ENCODE peak calls at places on chromosomes 12 and 14, in six cellular contexts. B, M, P, F, Z and H are unnamed samples.

GRCh38 chr12:68913682-68914081 is 19.3 kb downstream of the CPM start:
- DNase-seq in P (no peak), F (no peak), Z (no peak), B (no peak), M (peak), H (peak)

GRCh38 chr12:132163041-132163910 is 19.0 kb downstream of the NOC4L start:
- DNase-seq in M (no peak), F (no peak), P (no peak), Z (no peak), B (no peak), H (no peak)

GRCh38 chr12:3088251-3088650 is 11.1 kb downstream of the TSPAN9 start:
- DNase-seq in F (no peak), Z (no peak), M (no peak), P (no peak), B (no peak), H (no peak)

GRCh38 chr12:120762093-120762492 is 36.5 kb downstream of the ACADS start:
- DNase-seq in M (peak), B (no peak), Z (no peak), P (no peak), F (no peak), H (peak)

GRCh38 chr14:73753887-73754880 is 40.0 kb upstream of the PNMA1 start:
- DNase-seq in M (no peak), Z (no peak), B (peak), F (no peak), P (no peak), H (no peak)

GRCh38 chr14:101780390-101780789 is 18.9 kb downstream of the PPP2R5C start:
- DNase-seq in M (no peak), B (no peak), F (no peak), P (no peak), Z (no peak), H (no peak)

GRCh38 chr12:117261267-117261666 is 71.0 kb upstream of the FBXO21 start:
- DNase-seq in Z (no peak), F (no peak), B (no peak), M (no peak), P (no peak), H (no peak)

GRCh38 chr14:92688434-92689375 is 59.7 kb downstream of the LGMN start:
- DNase-seq in Z (no peak), B (no peak), F (no peak), P (no peak), M (no peak), H (no peak)

GRCh38 chr12:55729592-55730446 is 1.0 kb upstream of the CD63 start:
- DNase-seq in B (peak), M (peak), Z (peak), P (peak), F (peak), H (peak)

GRCh38 chr12:59134750-59135149 is 214.4 kb upstream of the LRIG3 start:
- DNase-seq in M (no peak), F (no peak), B (no peak), Z (no peak), P (no peak), H (no peak)

GRCh38 chr12:9992296-9992695 is 6.6 kb downstream of the CLEC1B start:
- DNase-seq in M (no peak), B (no peak), P (no peak), F (no peak), Z (no peak), H (no peak)

GRCh38 chr14:99281396-99281795 is 9.4 kb upstream of the BCL11B start:
- DNase-seq in Z (peak), P (no peak), M (no peak), F (no peak), B (no peak), H (no peak)

GRCh38 chr12:26953447-26953846 is 15.2 kb downstream of the FGFR1OP2 start:
- DNase-seq in B (no peak), F (no peak), M (no peak), P (no peak), Z (no peak), H (peak)

GRCh38 chr12:101209319-101210302 is at the start of gene SLC5A8:
- DNase-seq in F (no peak), M (no peak), Z (no peak), P (no peak), B (no peak), H (no peak)

GRCh38 chr14:44962573-44963528 is 861 bp downstream of the TOGARAM1 start:
- DNase-seq in B (no peak), F (no peak), Z (no peak), M (peak), P (no peak), H (peak)

GRCh38 chr12:109695961-109696461 is 17.6 kb upstream of the FAM222A start:
- DNase-seq in F (no peak), Z (no peak), M (no peak), P (no peak), B (no peak), H (no peak)

GRCh38 chr14:45034730-45035129 is 49.2 kb upstream of the PRPF39 start:
- DNase-seq in M (no peak), B (no peak), P (no peak), Z (no peak), F (no peak), H (no peak)

GRCh38 chr12:132078190-132078589 is 65.9 kb downstream of the DDX51 start:
- DNase-seq in F (no peak), B (no peak), Z (no peak), P (no peak), M (peak), H (peak)

GRCh38 chr14:104266643-104267575 is 128.5 kb downstream of the KIF26A start:
- DNase-seq in P (no peak), M (no peak), B (no peak), F (no peak), Z (peak), H (no peak)

DNA sequence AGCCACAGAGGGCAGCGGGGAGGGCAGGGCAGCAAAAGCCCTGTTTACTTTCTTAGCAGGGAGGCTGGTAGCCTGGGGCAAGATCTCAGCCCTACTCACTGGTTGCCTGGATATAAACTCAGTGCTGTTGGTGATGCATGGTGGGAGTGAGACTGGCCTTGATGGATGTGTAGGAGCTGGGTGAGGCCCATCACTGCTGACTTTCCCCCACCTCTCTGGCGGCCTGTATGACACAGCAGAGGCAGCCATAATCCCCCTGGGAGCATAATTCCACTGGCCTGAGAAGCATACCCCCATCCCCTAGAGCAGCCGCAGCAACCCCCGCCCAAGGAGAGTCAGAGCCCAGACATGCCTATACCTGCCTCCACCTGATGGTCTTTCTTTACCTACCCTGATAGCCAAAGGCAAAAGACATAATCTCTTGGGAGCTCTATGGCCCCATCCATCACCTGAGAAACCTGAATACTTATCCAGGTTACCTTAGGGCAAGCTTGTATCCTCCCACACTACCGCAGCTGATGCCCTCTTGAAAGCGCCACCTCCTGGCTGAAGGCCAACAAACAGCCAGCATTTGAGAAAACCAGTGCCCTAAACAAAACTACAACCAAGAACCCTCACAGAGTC is 59.3 kb downstream of the DNAI7 start:
- DNase-seq in P (no peak), M (no peak), F (no peak), B (no peak), Z (peak), H (no peak)
- TF ChIP-seq CTCF in P (no peak), M (no peak), F (no peak), B (peak), Z (no peak), H (no peak)

GRCh38 chr14:36094963-36095362 is 81.6 kb downstream of the PTCSC3 start:
- DNase-seq in M (no peak), F (no peak), Z (no peak), P (no peak), B (no peak), H (no peak)

GRCh38 chr14:36086629-36087380 is 89.7 kb downstream of the PTCSC3 start:
- DNase-seq in M (no peak), Z (no peak), P (no peak), F (no peak), B (no peak), H (no peak)

GRCh38 chr14:36085861-36086260 is 90.7 kb downstream of the PTCSC3 start:
- DNase-seq in Z (no peak), F (no peak), B (no peak), M (no peak), P (no peak), H (no peak)

GRCh38 chr14:36096090-36096489 is 80.4 kb downstream of the PTCSC3 start:
- DNase-seq in Z (no peak), F (no peak), M (no peak), B (no peak), P (no peak), H (no peak)

DNA sequence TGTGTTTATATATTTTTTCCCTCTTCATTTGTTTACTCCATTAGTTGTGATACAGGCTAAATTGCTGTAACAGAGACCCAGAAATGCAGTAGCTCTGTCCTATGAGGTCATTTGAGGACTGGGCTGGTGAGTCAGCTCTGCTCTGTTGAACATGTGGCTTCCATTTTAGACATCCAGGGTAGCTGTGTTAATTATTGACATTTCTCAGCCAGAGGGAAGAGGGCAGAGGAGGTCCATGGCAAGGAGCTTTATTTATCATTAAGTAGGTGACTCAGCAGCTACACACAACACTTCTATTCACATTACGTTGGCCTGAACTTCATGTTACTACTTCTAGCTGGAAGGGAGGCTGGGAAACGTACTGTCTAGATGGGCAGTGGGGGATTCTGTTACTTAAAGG is 85.4 kb downstream of the PTCSC3 start:
- DNase-seq in Z (no peak), B (no peak), P (peak), F (no peak), M (peak), H (peak)
- TF ChIP-seq CTCF in Z (peak), B (no peak), P (no peak), F (no peak), M (no peak), H (no peak)

GRCh38 chr12:57216931-57217871 is 607 bp downstream of the NXPH4 start:
- DNase-seq in P (peak), B (no peak), Z (no peak), F (no peak), M (no peak), H (peak)

GRCh38 chr12:57215668-57216013 is 953 bp upstream of the NXPH4 start:
- DNase-seq in M (no peak), B (peak), Z (no peak), F (no peak), P (no peak), H (peak)

GRCh38 chr12:57215065-57215464 is 1.5 kb upstream of the NXPH4 start:
- DNase-seq in Z (no peak), M (no peak), B (no peak), P (no peak), F (no peak), H (no peak)

GRCh38 chr12:57214398-57214781 is 2.2 kb upstream of the NXPH4 start:
- DNase-seq in M (peak), B (peak), Z (peak), F (no peak), P (peak), H (peak)

GRCh38 chr12:57216014-57216891 is at the start of gene NXPH4:
- DNase-seq in F (no peak), Z (no peak), P (peak), B (peak), M (no peak), H (no peak)
- TF ChIP-seq CTCF in F (peak), Z (no peak), P (peak), B (no peak), M (no peak), H (no peak)

GRCh38 chr12:98416845-98417244 is 98.5 kb upstream of the TMPO start:
- DNase-seq in P (peak), M (peak), F (no peak), B (no peak), Z (no peak), H (peak)
- TF ChIP-seq CTCF in P (peak), M (peak), F (peak), B (no peak), Z (peak), H (peak)

DNA sequence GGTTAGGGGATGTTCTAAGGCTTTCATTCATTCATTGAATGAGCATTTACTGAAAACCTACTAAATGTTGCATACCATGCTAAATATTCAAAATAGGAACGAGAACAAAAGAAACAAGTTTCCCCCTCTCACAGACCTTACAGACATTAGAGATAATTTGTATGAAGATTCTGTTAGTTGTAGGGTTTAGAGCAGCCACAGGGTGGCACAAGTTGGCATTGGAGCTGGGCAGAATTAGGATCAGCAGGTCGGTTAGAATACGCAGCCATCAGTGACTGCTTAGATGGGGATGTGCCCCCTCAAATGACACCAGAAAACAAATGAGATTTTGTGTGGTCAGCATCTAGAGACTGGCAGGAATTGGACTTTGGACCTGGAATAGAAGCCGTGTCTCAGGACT is 166.3 kb upstream of the DAAM1 start:
- DNase-seq in M (no peak), P (no peak), Z (no peak), F (no peak), B (no peak), H (no peak)
- TF ChIP-seq CTCF in M (peak), P (peak), Z (peak), F (peak), B (no peak), H (peak)

GRCh38 chr12:71135812-71136176 is 22.0 kb downstream of the TSPAN8 start:
- DNase-seq in B (no peak), F (no peak), P (no peak), M (peak), Z (no peak), H (no peak)

GRCh38 chr12:71135077-71135811 is 22.6 kb downstream of the TSPAN8 start:
- DNase-seq in Z (no peak), B (no peak), M (no peak), P (no peak), F (no peak), H (no peak)

GRCh38 chr12:71141270-71141948 is 16.4 kb downstream of the TSPAN8 start:
- DNase-seq in M (no peak), B (no peak), F (no peak), P (no peak), Z (no peak), H (no peak)

GRCh38 chr12:71139153-71139735 is 18.6 kb downstream of the TSPAN8 start:
- DNase-seq in Z (no peak), B (no peak), P (no peak), F (no peak), M (no peak), H (no peak)

DNA sequence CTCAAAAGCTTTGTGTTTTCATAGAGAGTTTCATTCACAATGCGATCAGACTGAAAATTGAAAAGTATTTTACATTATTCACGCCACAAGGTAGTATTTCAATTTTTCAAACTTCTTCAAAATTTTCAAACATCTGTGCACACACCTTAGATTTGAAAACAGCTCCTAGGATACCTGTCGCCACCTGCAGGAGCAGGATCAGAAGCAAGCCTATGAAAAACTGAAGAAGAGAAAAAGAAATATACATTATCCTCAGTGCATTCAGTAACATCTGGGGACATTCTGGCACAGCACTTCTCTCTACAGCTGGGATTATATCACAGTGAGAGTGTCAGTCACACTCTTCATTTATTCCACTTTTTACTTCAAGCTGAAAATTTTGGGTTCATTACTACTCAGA is 19.8 kb downstream of the TSPAN8 start:
- DNase-seq in F (no peak), P (no peak), B (no peak), M (no peak), Z (no peak), H (no peak)
- TF ChIP-seq CTCF in F (no peak), P (no peak), B (no peak), M (no peak), Z (no peak), H (no peak)

DNA sequence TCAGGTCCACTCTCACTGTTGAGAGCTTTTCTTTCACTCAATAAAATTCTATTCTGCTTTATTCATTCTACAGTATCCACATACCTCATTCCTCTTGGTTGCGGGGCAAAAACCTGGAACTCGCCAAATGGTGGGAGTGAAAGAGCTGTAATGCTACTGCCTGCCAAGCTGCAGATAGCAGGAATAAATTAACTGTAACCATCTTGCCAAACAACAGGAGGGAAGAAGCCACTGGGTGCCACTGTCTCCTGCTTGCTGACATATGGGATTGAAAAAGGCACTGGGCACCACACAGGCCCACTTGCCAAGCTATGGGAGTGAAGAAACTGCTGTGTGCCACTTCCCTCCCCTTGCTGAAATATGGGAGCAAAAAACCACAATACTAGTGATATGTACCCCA is 111.9 kb upstream of the CNTN1 start:
- DNase-seq in Z (no peak), B (no peak), P (no peak), M (no peak), F (no peak), H (no peak)
- TF ChIP-seq CTCF in Z (no peak), B (no peak), P (no peak), M (no peak), F (no peak), H (no peak)

GRCh38 chr12:48681738-48682532 is at the start of gene KANSL2:
- DNase-seq in M (peak), Z (peak), P (peak), F (peak), B (peak), H (peak)
- TF ChIP-seq CTCF in M (no peak), Z (no peak), P (no peak), F (no peak), B (no peak), H (no peak)

DNA sequence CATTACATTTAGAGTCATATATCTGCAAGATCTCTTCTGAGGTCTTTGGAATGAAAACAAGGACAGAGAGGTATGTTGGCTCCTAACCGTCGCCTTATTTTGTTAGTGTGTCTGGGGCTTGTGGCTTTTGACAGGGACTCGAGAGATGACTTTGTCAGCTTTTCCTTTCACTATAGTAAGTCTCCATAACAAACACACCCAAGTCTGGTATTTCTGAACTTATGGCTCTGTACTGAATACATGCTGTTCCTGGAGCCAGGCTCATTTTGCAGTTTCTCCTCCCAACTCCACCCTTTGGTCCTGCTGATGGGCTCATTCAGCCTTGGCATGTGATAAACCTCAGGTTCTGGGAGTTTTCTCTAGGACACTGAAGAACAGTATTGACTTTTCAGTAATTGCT is 27.7 kb upstream of the TMED10 start:
- DNase-seq in F (no peak), B (no peak), M (no peak), P (no peak), Z (no peak), H (peak)
- TF ChIP-seq CTCF in F (no peak), B (no peak), M (no peak), P (no peak), Z (no peak), H (no peak)